ENCODE peak calls at places on chromosomes 4 and X, in ten cellular contexts. I, Q, X, U, Z, J, E, A, M and C are unnamed samples.

GRCh38 chr4:180636696-180637095 is 1606.5 kb upstream of the TENM3 start:
- DNase-seq in I (no peak), Q (no peak), X (no peak), U (no peak), Z (no peak), J (no peak), E (no peak), A (no peak), M (no peak), C (peak)

GRCh38 chrX:44529315-44529714 is 13.3 kb downstream of the FUNDC1 start:
- DNase-seq in I (no peak), Q (no peak), X (peak), U (no peak), Z (no peak), J (no peak), E (no peak), A (no peak), M (no peak), C (no peak)

GRCh38 chr4:84498203-84499026 is 677 bp downstream of the NKX6-1 start:
- DNase-seq in I (no peak), Q (peak), X (peak), U (no peak), Z (peak), J (peak), E (no peak), A (no peak), M (no peak), C (no peak)

GRCh38 chr4:153976954-153977353 is 188.1 kb upstream of the SFRP2 start:
- DNase-seq in I (no peak), Q (no peak), X (no peak), U (no peak), Z (no peak), J (peak), E (no peak), A (no peak), M (no peak), C (no peak)

GRCh38 chr4:40388248-40388647 is 53.1 kb downstream of the CHRNA9 start:
- DNase-seq in I (no peak), Q (peak), X (no peak), U (no peak), Z (no peak), J (no peak), E (no peak), A (no peak), M (no peak), C (no peak)

GRCh38 chr4:37988670-37989069 is 28.5 kb downstream of the PTTG2 start:
- DNase-seq in I (no peak), Q (no peak), X (no peak), U (no peak), Z (no peak), J (no peak), E (no peak), A (no peak), M (no peak), C (no peak)

GRCh38 chrX:57232658-57233360 is 53.7 kb upstream of the FAAH2 start:
- DNase-seq in I (no peak), Q (no peak), X (no peak), U (no peak), Z (no peak), J (no peak), E (no peak), A (no peak), M (no peak), C (no peak)

GRCh38 chr4:165328708-165329107 is 1.2 kb downstream of the MSMO1 start:
- DNase-seq in I (no peak), Q (no peak), X (no peak), U (no peak), Z (no peak), J (no peak), E (no peak), A (no peak), M (no peak), C (no peak)

GRCh38 chrX:153539171-153539978 is 21.9 kb downstream of the ATP2B3 start:
- DNase-seq in I (no peak), Q (peak), X (peak), U (peak), Z (peak), J (peak), E (peak), A (peak), M (peak), C (peak)

GRCh38 chr4:89157488-89158024 is 46.2 kb downstream of the TIGD2 start:
- DNase-seq in I (no peak), Q (no peak), X (no peak), U (no peak), Z (no peak), J (no peak), E (no peak), A (no peak), M (no peak), C (no peak)

GRCh38 chr4:74715731-74716435 is 78.4 kb downstream of the BTC start:
- DNase-seq in I (no peak), Q (no peak), X (no peak), U (no peak), Z (no peak), J (no peak), E (no peak), A (no peak), M (no peak), C (no peak)

GRCh38 chr4:82293304-82293703 is 80.5 kb downstream of the HNRNPD start:
- DNase-seq in I (no peak), Q (no peak), X (no peak), U (no peak), Z (no peak), J (no peak), E (no peak), A (no peak), M (no peak), C (no peak)

GRCh38 chrX:48936429-48937064 is 17.7 kb upstream of the PIM2 start:
- DNase-seq in I (no peak), Q (no peak), X (no peak), U (no peak), Z (no peak), J (no peak), E (no peak), A (no peak), M (no peak), C (no peak)

GRCh38 chr4:154473497-154473896 is 18.1 kb downstream of the DCHS2 start:
- DNase-seq in I (no peak), Q (no peak), X (no peak), U (no peak), Z (no peak), J (no peak), E (no peak), A (no peak), M (no peak), C (no peak)

GRCh38 chr4:75338352-75338880 is 175.8 kb downstream of the RCHY1 start:
- DNase-seq in I (peak), Q (no peak), X (no peak), U (no peak), Z (no peak), J (no peak), E (no peak), A (no peak), M (no peak), C (no peak)

GRCh38 chrX:45714864-45715263 is 514.2 kb upstream of the DIPK2B start:
- DNase-seq in I (no peak), Q (no peak), X (peak), U (no peak), Z (no peak), J (peak), E (no peak), A (no peak), M (no peak), C (no peak)

GRCh38 chr4:38948551-38948950 is 80.9 kb downstream of the FAM114A1 start:
- DNase-seq in I (peak), Q (no peak), X (peak), U (no peak), Z (no peak), J (peak), E (no peak), A (peak), M (peak), C (peak)

GRCh38 chr4:110944501-110944900 is 321.6 kb upstream of the PITX2 start:
- DNase-seq in I (no peak), Q (no peak), X (no peak), U (no peak), Z (no peak), J (no peak), E (no peak), A (no peak), M (no peak), C (no peak)

GRCh38 chr4:151866266-151866918 is 105.6 kb upstream of the GATB start:
- DNase-seq in I (no peak), Q (no peak), X (no peak), U (no peak), Z (no peak), J (peak), E (no peak), A (no peak), M (no peak), C (no peak)

GRCh38 chr4:140718240-140718639 is 37.9 kb downstream of the TBC1D9 start:
- DNase-seq in I (no peak), Q (no peak), X (peak), U (no peak), Z (no peak), J (peak), E (no peak), A (no peak), M (no peak), C (no peak)

GRCh38 chrX:22392176-22392814 is 119.6 kb downstream of the CBLL2 start:
- DNase-seq in I (no peak), Q (no peak), X (no peak), U (no peak), Z (no peak), J (no peak), E (no peak), A (no peak), M (no peak), C (no peak)

GRCh38 chrX:120029354-120029753 is 48.1 kb downstream of the RHOXF2B start:
- DNase-seq in I (no peak), Q (no peak), X (no peak), U (no peak), Z (no peak), J (no peak), E (no peak), A (no peak), M (no peak), C (no peak)

GRCh38 chr4:122771724-122772123 is 39.2 kb downstream of the BBS12 start:
- DNase-seq in I (no peak), Q (no peak), X (no peak), U (no peak), Z (no peak), J (no peak), E (no peak), A (no peak), M (no peak), C (no peak)

GRCh38 chr4:32334759-32335158 is 1614.6 kb downstream of the PCDH7 start:
- DNase-seq in I (no peak), Q (no peak), X (no peak), U (no peak), Z (no peak), J (no peak), E (no peak), A (no peak), M (no peak), C (no peak)

GRCh38 chrX:276588-277171 is 4.5 kb upstream of the PLCXD1 start:
- DNase-seq in I (no peak), Q (peak), X (peak), U (peak), Z (peak), J (peak), E (peak), A (no peak), M (peak), C (no peak)

GRCh38 chr4:112510468-112511293 is 5.3 kb downstream of the NEUROG2 start:
- DNase-seq in I (no peak), Q (peak), X (peak), U (no peak), Z (no peak), J (no peak), E (no peak), A (no peak), M (no peak), C (no peak)

GRCh38 chr4:153207561-153207960 is 3.3 kb downstream of the TRIM2 start:
- DNase-seq in I (no peak), Q (peak), X (peak), U (peak), Z (peak), J (peak), E (peak), A (peak), M (peak), C (no peak)

GRCh38 chr4:137124278-137124932 is 407.9 kb downstream of the PCDH18 start:
- DNase-seq in I (peak), Q (no peak), X (peak), U (no peak), Z (no peak), J (peak), E (no peak), A (no peak), M (no peak), C (peak)

GRCh38 chr4:184400891-184401290 is 73.5 kb downstream of the IRF2 start:
- DNase-seq in I (no peak), Q (no peak), X (no peak), U (no peak), Z (no peak), J (no peak), E (no peak), A (no peak), M (no peak), C (no peak)

GRCh38 chr4:627347-627746 is 2.0 kb downstream of the PDE6B start:
- DNase-seq in I (no peak), Q (no peak), X (no peak), U (no peak), Z (no peak), J (no peak), E (no peak), A (no peak), M (no peak), C (no peak)

GRCh38 chrX:40953369-40953768 is 131.9 kb upstream of the USP9X start:
- DNase-seq in I (no peak), Q (no peak), X (no peak), U (no peak), Z (no peak), J (no peak), E (no peak), A (no peak), M (no peak), C (no peak)

GRCh38 chr4:83362492-83363329 is 28.1 kb upstream of the HPSE start:
- DNase-seq in I (no peak), Q (no peak), X (peak), U (no peak), Z (no peak), J (peak), E (no peak), A (no peak), M (no peak), C (peak)

GRCh38 chrX:140354431-140355120 is 150.3 kb downstream of the SOX3 start:
- DNase-seq in I (no peak), Q (no peak), X (no peak), U (no peak), Z (no peak), J (no peak), E (no peak), A (no peak), M (no peak), C (no peak)

GRCh38 chrX:39903343-39903742 is 194.4 kb downstream of the BCOR start:
- DNase-seq in I (no peak), Q (no peak), X (peak), U (no peak), Z (no peak), J (peak), E (no peak), A (no peak), M (no peak), C (peak)

GRCh38 chrX:46208225-46208854 is 336.9 kb downstream of the ZNF674 start:
- DNase-seq in I (no peak), Q (no peak), X (peak), U (no peak), Z (no peak), J (no peak), E (no peak), A (no peak), M (no peak), C (no peak)

GRCh38 chrX:13938766-13939530 is 90.7 kb downstream of the GEMIN8 start:
- DNase-seq in I (no peak), Q (no peak), X (no peak), U (no peak), Z (no peak), J (no peak), E (no peak), A (no peak), M (no peak), C (no peak)

GRCh38 chrX:100098660-100099375 is 311.3 kb downstream of the PCDH19 start:
- DNase-seq in I (no peak), Q (no peak), X (peak), U (no peak), Z (no peak), J (peak), E (no peak), A (no peak), M (no peak), C (no peak)

GRCh38 chr4:188221090-188221489 is 81.8 kb downstream of the TRIML1 start:
- DNase-seq in I (no peak), Q (no peak), X (no peak), U (no peak), Z (no peak), J (no peak), E (no peak), A (no peak), M (no peak), C (no peak)

GRCh38 chrX:77785746-77786548 is at the start of gene ATRX:
- DNase-seq in I (peak), Q (peak), X (peak), U (peak), Z (peak), J (peak), E (peak), A (peak), M (peak), C (peak)
- TF ChIP-seq CTCF in I (no peak), Q (no peak), X (no peak), U (no peak), Z (no peak), J (no peak), E (no peak), A (no peak), M (no peak), C (no peak)

GRCh38 chrX:103488332-103488731 is 31.0 kb downstream of the RAB40A start:
- DNase-seq in I (no peak), Q (no peak), X (peak), U (no peak), Z (no peak), J (peak), E (no peak), A (no peak), M (no peak), C (no peak)
- TF ChIP-seq CTCF in I (peak), Q (peak), X (peak), U (no peak), Z (no peak), J (peak), E (no peak), A (peak), M (peak), C (peak)

DNA sequence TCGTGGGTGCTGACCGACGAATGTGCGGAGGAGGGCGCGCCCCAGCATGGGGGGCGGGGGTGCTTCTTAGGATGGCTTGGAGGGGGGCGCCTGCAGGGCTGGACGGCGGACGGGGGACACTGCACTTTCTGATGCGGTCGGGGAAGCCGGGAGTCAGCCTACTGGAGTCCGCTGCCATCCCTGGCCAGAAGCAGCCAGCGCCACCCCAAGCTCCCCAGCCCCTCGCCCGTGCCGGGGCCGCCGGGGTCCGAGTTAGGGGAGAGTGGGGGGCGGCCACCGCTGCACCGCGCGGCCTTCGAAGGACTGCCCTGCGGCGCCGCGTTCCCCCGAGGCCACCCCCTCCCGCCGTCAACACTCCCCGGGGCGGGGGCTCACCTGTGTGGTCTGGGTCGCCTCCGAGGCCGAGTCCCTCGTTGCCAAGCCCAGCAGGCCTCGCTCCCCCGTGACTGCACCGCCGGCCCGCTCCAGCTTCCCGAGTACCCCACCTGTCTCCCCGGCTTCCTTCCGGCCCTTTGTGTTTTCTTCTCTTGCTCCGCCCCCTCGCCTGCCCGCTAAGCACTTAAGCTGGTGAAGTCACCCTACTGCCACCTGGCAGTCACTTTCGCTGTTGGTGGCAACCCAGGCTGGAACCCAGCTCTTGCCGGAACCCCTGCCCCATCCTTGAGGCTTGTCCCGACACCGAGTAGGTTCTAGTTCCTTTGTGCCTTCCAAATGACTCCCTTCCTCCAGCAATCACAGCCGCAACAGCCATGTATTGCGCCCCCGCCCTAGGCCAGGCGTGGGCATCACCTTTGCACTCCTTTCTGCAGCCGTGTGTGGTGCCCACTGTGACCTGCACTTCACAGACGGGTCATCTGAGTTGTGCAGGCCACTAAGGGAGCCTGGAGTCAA is at the start of gene OCIAD2:
- DNase-seq in I (no peak), Q (peak), X (peak), U (peak), Z (peak), J (peak), E (peak), A (peak), M (peak), C (no peak)
- TF ChIP-seq CTCF in I (no peak), Q (no peak), X (no peak), U (no peak), Z (no peak), J (no peak), E (no peak), A (peak), M (no peak), C (no peak)

GRCh38 chrX:107676559-107677378 is 48.5 kb downstream of the PRPS1 start:
- DNase-seq in I (peak), Q (peak), X (peak), U (peak), Z (peak), J (peak), E (peak), A (peak), M (peak), C (peak)
- TF ChIP-seq CTCF in I (no peak), Q (no peak), X (no peak), U (no peak), Z (no peak), J (no peak), E (no peak), A (no peak), M (no peak), C (no peak)

DNA sequence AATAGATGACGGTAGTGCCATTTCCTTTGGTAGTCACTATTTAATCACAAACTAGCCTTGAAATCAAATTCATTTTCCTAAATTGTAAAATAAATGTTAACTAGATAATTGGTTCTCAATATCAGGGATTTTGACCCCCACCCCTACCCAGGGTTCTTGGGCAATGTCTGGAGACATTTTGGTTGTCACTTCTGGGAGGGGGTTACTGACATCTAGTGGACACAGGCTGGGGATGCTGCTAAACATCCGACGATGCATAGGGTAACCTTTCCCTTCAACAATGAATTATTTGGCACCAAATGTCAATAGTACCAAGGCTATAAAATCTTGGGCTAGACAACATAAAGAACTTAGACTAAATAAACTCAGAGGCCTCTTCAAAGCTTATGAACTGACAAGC is 285.8 kb upstream of the TRPC5 start:
- DNase-seq in I (no peak), Q (peak), X (no peak), U (no peak), Z (no peak), J (no peak), E (no peak), A (no peak), M (no peak), C (no peak)
- TF ChIP-seq CTCF in I (peak), Q (peak), X (peak), U (no peak), Z (no peak), J (no peak), E (no peak), A (no peak), M (peak), C (no peak)